ENCODE peak calls at places on chromosomes 13 and 19, in four cellular contexts. K is nephron progenitor cell; O is type B pancreatic cell; M is stimulated activated CD4-positive, alpha-beta T cell treated with anti-CD3 and anti-CD28 coated beads, Interleukin-2, amount 100 ng/mL, for 4 hours. S is an unnamed sample.

GRCh38 chr13:109255457-109255856 is 530.9 kb downstream of the IRS2 start:
- DNase-seq in M (no peak), K (no peak), O (no peak), S (no peak)

GRCh38 chr13:41675306-41675705 is 218.0 kb downstream of the RGCC start:
- DNase-seq in M (no peak), K (no peak), O (no peak), S (no peak)

GRCh38 chr13:38697628-38698333 is 10.9 kb downstream of the FREM2 start:
- DNase-seq in O (no peak), K (no peak), M (no peak), S (no peak)

GRCh38 chr13:24168392-24168750 is 7.9 kb downstream of the SPATA13 start:
- DNase-seq in O (no peak), K (no peak), M (no peak), S (no peak)

GRCh38 chr13:98622926-98623325 is 46.0 kb upstream of the STK24 start:
- DNase-seq in K (no peak), O (no peak), M (no peak), S (no peak)

GRCh38 chr13:114230117-114230516 is 4.6 kb upstream of the CDC16 start:
- DNase-seq in M (no peak), K (no peak), O (no peak), S (no peak)

GRCh38 chr13:61795580-61795979 is 379.9 kb upstream of the PCDH20 start:
- DNase-seq in M (no peak), O (no peak), K (no peak), S (no peak)

GRCh38 chr19:4518345-4519171 is at the start of gene PLIN4:
- DNase-seq in K (no peak), M (no peak), O (peak), S (no peak)

GRCh38 chr13:100540621-100541020 is 48.0 kb downstream of the GGACT start:
- DNase-seq in M (no peak), O (peak), K (no peak), S (no peak)

GRCh38 chr13:35978607-35979316 is 152.4 kb downstream of the DCLK1 start:
- DNase-seq in O (no peak), K (peak), M (no peak), S (no peak)

GRCh38 chr13:76414320-76414719 is 471.9 kb downstream of the KCTD12 start:
- DNase-seq in K (no peak), O (no peak), M (no peak), S (no peak)

GRCh38 chr19:1155352-1156304 is 18.4 kb downstream of the SBNO2 start:
- DNase-seq in K (no peak), M (no peak), O (no peak), S (no peak)

GRCh38 chr19:519449-519865 is 12.1 kb upstream of the CDC34 start:
- DNase-seq in O (no peak), M (no peak), K (no peak), S (no peak)

GRCh38 chr13:40672310-40673060 is 6.0 kb upstream of the FOXO1 start:
- DNase-seq in K (no peak), O (no peak), M (no peak), S (no peak)

GRCh38 chr13:86960876-86961275 is 710.3 kb upstream of the SLITRK5 start:
- DNase-seq in K (no peak), O (no peak), M (no peak), S (no peak)

GRCh38 chr19:8515317-8515716 is 1.4 kb upstream of the ZNF414 start:
- DNase-seq in K (no peak), M (peak), O (no peak), S (no peak)

GRCh38 chr13:43848250-43848649 is 31.3 kb downstream of the CCDC122 start:
- DNase-seq in M (no peak), K (no peak), O (no peak), S (no peak)

GRCh38 chr13:56986121-56986520 is 154.6 kb upstream of the PRR20A start:
- DNase-seq in O (no peak), K (no peak), M (no peak), S (no peak)

GRCh38 chr19:14563989-14564650 is 7.7 kb downstream of the NDUFB7 start:
- DNase-seq in K (peak), M (no peak), O (no peak), S (no peak)

GRCh38 chr13:97108535-97108910 is 113.6 kb upstream of the MBNL2 start:
- DNase-seq in O (no peak), M (no peak), K (no peak), S (no peak)

GRCh38 chr19:5718579-5719273 is 1.2 kb downstream of the LONP1 start:
- DNase-seq in M (peak), K (no peak), O (no peak), S (no peak)

GRCh38 chr13:74040200-74040599 is 94.0 kb downstream of the KLF12 start:
- DNase-seq in M (no peak), K (peak), O (no peak), S (no peak)

GRCh38 chr19:601310-601709 is 11.6 kb downstream of the HCN2 start:
- DNase-seq in O (no peak), M (no peak), K (no peak), S (no peak)

GRCh38 chr19:17942582-17943283 is 9.9 kb downstream of the CCDC124 start:
- DNase-seq in O (no peak), K (no peak), M (no peak), S (no peak)

GRCh38 chr19:39515551-39516191 is 732 bp downstream of the SELENOV start:
- DNase-seq in M (no peak), K (peak), O (no peak), S (no peak)

GRCh38 chr13:112118451-112119064 is 51.6 kb downstream of the SOX1 start:
- DNase-seq in O (no peak), M (no peak), K (no peak), S (no peak)

GRCh38 chr13:47215741-47216140 is 318.9 kb upstream of the HTR2A start:
- DNase-seq in K (no peak), O (no peak), M (no peak), S (no peak)

GRCh38 chr19:41726493-41726892 is 18.1 kb downstream of the CEACAM5 start:
- DNase-seq in O (no peak), M (no peak), K (no peak), S (no peak)

GRCh38 chr13:102877285-102877684 is 31.5 kb downstream of the ERCC5 start:
- DNase-seq in K (no peak), O (no peak), M (no peak), S (no peak)

GRCh38 chr13:39874331-39875055 is 219.0 kb downstream of the COG6 start:
- DNase-seq in O (no peak), M (no peak), K (no peak), S (no peak)

GRCh38 chr13:114015608-114016295 is 41.9 kb upstream of the C13orf46 start:
- DNase-seq in K (no peak), M (no peak), O (no peak), S (no peak)

GRCh38 chr19:53549354-53549753 is 11.4 kb downstream of the ZNF331 start:
- DNase-seq in O (no peak), M (no peak), K (no peak), S (no peak)

GRCh38 chr19:17775991-17776803 is 18.7 kb upstream of the B3GNT3 start:
- DNase-seq in O (no peak), K (no peak), M (no peak), S (no peak)

GRCh38 chr19:23776507-23777205 is 18.0 kb upstream of the ZNF681 start:
- DNase-seq in K (no peak), O (no peak), M (no peak), S (peak)